ENCODE peak calls at places on chromosomes 12 and 14, in ten cellular contexts. One of them, this sample, is unnamed.

GRCh38 chr14:77014004-77014604 is 14.4 kb downstream of the IRF2BPL start:
- DNase-seq in IMR-90: peak
- DNase-seq in GM23248: no peak
- DNase-seq in tibial nerve: peak
- DNase-seq in cardiac muscle cell: peak
- DNase-seq in H1: no peak
- DNase-seq in esophagus muscularis mucosa: no peak
- DNase-seq in uterus: peak
- DNase-seq in endothelial cell of umbilical vein: peak
- DNase-seq in A549: no peak
- DNase-seq in this sample: peak

GRCh38 chr12:98351089-98351488 is 164.3 kb upstream of the TMPO start:
- DNase-seq in uterus: no peak
- DNase-seq in IMR-90: no peak
- DNase-seq in A549: no peak
- DNase-seq in endothelial cell of umbilical vein: no peak
- DNase-seq in GM23248: no peak
- DNase-seq in cardiac muscle cell: no peak
- DNase-seq in tibial nerve: no peak
- DNase-seq in H1: peak
- DNase-seq in esophagus muscularis mucosa: no peak
- DNase-seq in this sample: no peak

GRCh38 chr12:120086801-120087621 is 29.5 kb downstream of the RAB35 start:
- DNase-seq in A549: peak
- DNase-seq in GM23248: peak
- DNase-seq in endothelial cell of umbilical vein: peak
- DNase-seq in cardiac muscle cell: peak
- DNase-seq in tibial nerve: peak
- DNase-seq in IMR-90: peak
- DNase-seq in esophagus muscularis mucosa: peak
- DNase-seq in uterus: peak
- DNase-seq in H1: peak
- DNase-seq in this sample: peak

GRCh38 chr12:11016937-11017336 is 5.5 kb downstream of the TAS2R19 start:
- DNase-seq in endothelial cell of umbilical vein: no peak
- DNase-seq in cardiac muscle cell: no peak
- DNase-seq in uterus: no peak
- DNase-seq in IMR-90: no peak
- DNase-seq in esophagus muscularis mucosa: no peak
- DNase-seq in H1: no peak
- DNase-seq in GM23248: no peak
- DNase-seq in A549: no peak
- DNase-seq in tibial nerve: no peak
- DNase-seq in this sample: no peak

GRCh38 chr12:25397001-25397400 is 146.3 kb upstream of the KRAS start:
- DNase-seq in esophagus muscularis mucosa: no peak
- DNase-seq in IMR-90: no peak
- DNase-seq in GM23248: no peak
- DNase-seq in uterus: no peak
- DNase-seq in tibial nerve: no peak
- DNase-seq in cardiac muscle cell: no peak
- DNase-seq in H1: no peak
- DNase-seq in A549: no peak
- DNase-seq in endothelial cell of umbilical vein: no peak
- DNase-seq in this sample: no peak

GRCh38 chr14:76917759-76918175 is 91.6 kb downstream of the LRRC74A start:
- DNase-seq in tibial nerve: no peak
- DNase-seq in H1: no peak
- DNase-seq in GM23248: peak
- DNase-seq in uterus: peak
- DNase-seq in cardiac muscle cell: no peak
- DNase-seq in endothelial cell of umbilical vein: no peak
- DNase-seq in esophagus muscularis mucosa: no peak
- DNase-seq in IMR-90: no peak
- DNase-seq in A549: no peak
- DNase-seq in this sample: peak

GRCh38 chr12:99455350-99456037 is 192.1 kb upstream of the GARIN6 start:
- DNase-seq in IMR-90: no peak
- DNase-seq in tibial nerve: no peak
- DNase-seq in A549: peak
- DNase-seq in GM23248: peak
- DNase-seq in endothelial cell of umbilical vein: no peak
- DNase-seq in cardiac muscle cell: no peak
- DNase-seq in uterus: no peak
- DNase-seq in esophagus muscularis mucosa: no peak
- DNase-seq in H1: no peak
- DNase-seq in this sample: no peak

GRCh38 chr12:51368640-51369517 is 22.3 kb downstream of the GALNT6 start:
- DNase-seq in H1: no peak
- DNase-seq in esophagus muscularis mucosa: no peak
- DNase-seq in endothelial cell of umbilical vein: peak
- DNase-seq in IMR-90: peak
- DNase-seq in GM23248: no peak
- DNase-seq in uterus: peak
- DNase-seq in A549: no peak
- DNase-seq in cardiac muscle cell: no peak
- DNase-seq in tibial nerve: no peak
- DNase-seq in this sample: no peak

GRCh38 chr14:81423504-81423903 is 23.4 kb upstream of the STON2 start:
- DNase-seq in IMR-90: no peak
- DNase-seq in uterus: no peak
- DNase-seq in endothelial cell of umbilical vein: no peak
- DNase-seq in tibial nerve: no peak
- DNase-seq in H1: no peak
- DNase-seq in A549: no peak
- DNase-seq in GM23248: no peak
- DNase-seq in esophagus muscularis mucosa: no peak
- DNase-seq in cardiac muscle cell: no peak
- DNase-seq in this sample: peak

GRCh38 chr14:69050235-69051184 is 71.4 kb upstream of the ACTN1 start:
- DNase-seq in GM23248: peak
- DNase-seq in uterus: no peak
- DNase-seq in esophagus muscularis mucosa: no peak
- DNase-seq in endothelial cell of umbilical vein: peak
- DNase-seq in H1: no peak
- DNase-seq in A549: no peak
- DNase-seq in IMR-90: no peak
- DNase-seq in tibial nerve: no peak
- DNase-seq in cardiac muscle cell: no peak
- DNase-seq in this sample: peak
- H3K27ac ChIP-seq in GM23248: peak
- H3K27ac ChIP-seq in uterus: peak
- H3K27ac ChIP-seq in esophagus muscularis mucosa: peak
- H3K27ac ChIP-seq in endothelial cell of umbilical vein: peak
- H3K27ac ChIP-seq in H1: peak
- H3K27ac ChIP-seq in A549: peak
- H3K27ac ChIP-seq in IMR-90: peak
- H3K27ac ChIP-seq in tibial nerve: peak
- H3K27ac ChIP-seq in cardiac muscle cell: peak
- H3K27ac ChIP-seq in this sample: peak

DNA sequence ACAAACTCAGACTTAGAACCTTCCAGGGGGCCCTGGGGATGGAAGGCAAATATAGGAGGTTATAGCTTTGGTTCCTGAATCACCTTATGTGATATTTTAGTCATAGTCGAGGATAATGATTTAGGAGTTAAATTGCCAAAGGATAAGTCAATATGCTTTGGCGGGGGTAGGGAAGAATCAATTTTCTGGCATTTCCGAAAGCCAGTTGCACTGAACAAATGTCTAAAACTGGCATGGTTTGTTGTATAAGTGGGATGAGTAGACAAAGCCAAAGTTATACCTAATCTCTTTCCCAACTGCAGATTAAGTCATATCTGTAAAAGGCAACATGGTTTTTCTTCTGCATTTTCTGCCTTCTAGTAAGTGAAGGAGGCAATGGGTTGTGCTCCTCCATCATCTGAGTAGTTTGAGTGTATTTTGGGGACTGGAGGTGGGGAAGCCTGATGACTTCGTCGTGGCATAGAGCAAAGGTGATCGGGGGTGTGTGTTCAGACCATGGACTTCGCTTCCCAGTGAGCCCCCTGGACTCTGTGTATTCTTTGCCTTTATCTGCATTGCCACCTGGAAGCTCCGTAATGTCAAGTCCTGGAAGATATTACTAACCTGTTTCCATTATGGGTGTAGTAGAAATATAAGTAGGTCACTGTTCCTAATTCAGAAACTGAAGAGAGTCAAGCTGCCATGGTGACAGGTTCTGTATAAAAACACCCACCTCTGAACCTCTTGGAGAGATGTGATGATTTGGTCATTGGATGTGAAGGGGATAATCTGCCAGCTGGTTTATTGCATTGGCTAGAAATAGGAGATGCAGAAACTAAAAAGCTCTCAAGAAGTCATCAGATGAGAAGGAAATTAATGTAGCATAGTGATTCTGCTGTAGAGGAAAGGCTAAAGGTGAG is 24.5 kb downstream of the PPFIBP1 start:
- DNase-seq in cardiac muscle cell: no peak
- DNase-seq in GM23248: peak
- DNase-seq in IMR-90: no peak
- DNase-seq in tibial nerve: no peak
- DNase-seq in esophagus muscularis mucosa: no peak
- DNase-seq in uterus: no peak
- DNase-seq in A549: no peak
- DNase-seq in endothelial cell of umbilical vein: no peak
- DNase-seq in H1: no peak
- DNase-seq in this sample: no peak
- H3K27ac ChIP-seq in cardiac muscle cell: no peak
- H3K27ac ChIP-seq in GM23248: peak
- H3K27ac ChIP-seq in IMR-90: peak
- H3K27ac ChIP-seq in tibial nerve: peak
- H3K27ac ChIP-seq in esophagus muscularis mucosa: peak
- H3K27ac ChIP-seq in uterus: peak
- H3K27ac ChIP-seq in A549: peak
- H3K27ac ChIP-seq in endothelial cell of umbilical vein: peak
- H3K27ac ChIP-seq in H1: no peak
- H3K27ac ChIP-seq in this sample: peak

DNA sequence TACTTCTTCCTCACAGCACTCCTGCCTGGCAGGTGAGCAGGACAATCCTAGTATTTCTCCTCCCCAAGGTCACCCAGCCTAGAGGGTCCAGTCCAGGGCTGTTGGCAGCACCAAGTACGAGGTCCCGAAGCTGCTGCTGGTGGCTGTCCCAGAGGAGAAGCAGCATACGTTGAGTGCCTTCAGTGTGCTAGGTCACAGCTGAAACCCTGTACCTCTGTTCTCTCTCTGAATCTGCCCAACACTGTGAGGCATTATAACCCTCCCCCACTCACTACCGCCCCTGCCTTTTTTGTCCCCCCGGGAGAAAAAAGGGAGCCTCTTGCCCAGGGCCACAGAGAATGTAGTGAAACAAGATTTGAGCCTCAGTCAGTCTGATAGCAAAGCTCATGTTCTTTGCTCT is 53.4 kb downstream of the PPP2R5C start:
- DNase-seq in cardiac muscle cell: no peak
- DNase-seq in IMR-90: no peak
- DNase-seq in endothelial cell of umbilical vein: no peak
- DNase-seq in A549: no peak
- DNase-seq in H1: no peak
- DNase-seq in uterus: no peak
- DNase-seq in tibial nerve: no peak
- DNase-seq in esophagus muscularis mucosa: no peak
- DNase-seq in GM23248: no peak
- DNase-seq in this sample: no peak
- H3K27ac ChIP-seq in cardiac muscle cell: peak
- H3K27ac ChIP-seq in IMR-90: no peak
- H3K27ac ChIP-seq in endothelial cell of umbilical vein: no peak
- H3K27ac ChIP-seq in A549: no peak
- H3K27ac ChIP-seq in H1: no peak
- H3K27ac ChIP-seq in uterus: peak
- H3K27ac ChIP-seq in tibial nerve: peak
- H3K27ac ChIP-seq in esophagus muscularis mucosa: no peak
- H3K27ac ChIP-seq in GM23248: no peak
- H3K27ac ChIP-seq in this sample: no peak

GRCh38 chr12:93742086-93742934 is 65.1 kb downstream of the CRADD start:
- DNase-seq in IMR-90: peak
- DNase-seq in endothelial cell of umbilical vein: peak
- DNase-seq in A549: peak
- DNase-seq in uterus: peak
- DNase-seq in esophagus muscularis mucosa: no peak
- DNase-seq in cardiac muscle cell: peak
- DNase-seq in tibial nerve: peak
- DNase-seq in H1: peak
- DNase-seq in GM23248: peak
- DNase-seq in this sample: peak

GRCh38 chr12:93743999-93744689 is 67.0 kb downstream of the CRADD start:
- DNase-seq in uterus: no peak
- DNase-seq in GM23248: no peak
- DNase-seq in cardiac muscle cell: no peak
- DNase-seq in IMR-90: no peak
- DNase-seq in tibial nerve: no peak
- DNase-seq in endothelial cell of umbilical vein: no peak
- DNase-seq in H1: no peak
- DNase-seq in esophagus muscularis mucosa: no peak
- DNase-seq in A549: no peak
- DNase-seq in this sample: no peak

GRCh38 chr12:93745304-93745703 is 68.1 kb downstream of the CRADD start:
- DNase-seq in tibial nerve: no peak
- DNase-seq in GM23248: no peak
- DNase-seq in IMR-90: no peak
- DNase-seq in uterus: no peak
- DNase-seq in cardiac muscle cell: no peak
- DNase-seq in H1: no peak
- DNase-seq in A549: no peak
- DNase-seq in esophagus muscularis mucosa: no peak
- DNase-seq in endothelial cell of umbilical vein: no peak
- DNase-seq in this sample: no peak

GRCh38 chr12:93741741-93742085 is 64.5 kb downstream of the CRADD start:
- DNase-seq in IMR-90: no peak
- DNase-seq in tibial nerve: peak
- DNase-seq in A549: peak
- DNase-seq in uterus: peak
- DNase-seq in GM23248: peak
- DNase-seq in esophagus muscularis mucosa: no peak
- DNase-seq in H1: peak
- DNase-seq in cardiac muscle cell: peak
- DNase-seq in endothelial cell of umbilical vein: no peak
- DNase-seq in this sample: no peak

GRCh38 chr12:93743229-93743998 is 66.2 kb downstream of the CRADD start:
- DNase-seq in tibial nerve: no peak
- DNase-seq in uterus: no peak
- DNase-seq in H1: no peak
- DNase-seq in GM23248: no peak
- DNase-seq in A549: no peak
- DNase-seq in endothelial cell of umbilical vein: no peak
- DNase-seq in cardiac muscle cell: no peak
- DNase-seq in esophagus muscularis mucosa: no peak
- DNase-seq in IMR-90: no peak
- DNase-seq in this sample: no peak
- H3K27ac ChIP-seq in tibial nerve: peak
- H3K27ac ChIP-seq in uterus: peak
- H3K27ac ChIP-seq in H1: no peak
- H3K27ac ChIP-seq in GM23248: peak
- H3K27ac ChIP-seq in A549: peak
- H3K27ac ChIP-seq in endothelial cell of umbilical vein: no peak
- H3K27ac ChIP-seq in cardiac muscle cell: no peak
- H3K27ac ChIP-seq in esophagus muscularis mucosa: peak
- H3K27ac ChIP-seq in IMR-90: no peak
- H3K27ac ChIP-seq in this sample: peak